ENCODE peak calls at places on chromosomes 7 and 10, in eight cellular contexts. One of them, this sample, is unnamed.

GRCh38 chr10:12250181-12250580 is 54.2 kb downstream of the CDC123 start:
- ATAC-seq in left cardiac atrium: no peak
- ATAC-seq in body of pancreas: no peak
- ATAC-seq in left lung: no peak
- ATAC-seq in Right ventricle myocardium inferior: no peak
- ATAC-seq in Panc1: no peak
- ATAC-seq in psoas muscle: no peak
- ATAC-seq in GM12878: no peak
- ATAC-seq in this sample: no peak

GRCh38 chr7:130878785-130879184 is 144.8 kb upstream of the KLF14 start:
- ATAC-seq in left cardiac atrium: no peak
- ATAC-seq in body of pancreas: no peak
- ATAC-seq in left lung: no peak
- ATAC-seq in Right ventricle myocardium inferior: no peak
- ATAC-seq in Panc1: no peak
- ATAC-seq in psoas muscle: no peak
- ATAC-seq in GM12878: no peak
- ATAC-seq in this sample: no peak

GRCh38 chr7:120280743-120281142 is 7.8 kb downstream of the KCND2 start:
- ATAC-seq in left cardiac atrium: no peak
- ATAC-seq in body of pancreas: no peak
- ATAC-seq in left lung: no peak
- ATAC-seq in Right ventricle myocardium inferior: no peak
- ATAC-seq in Panc1: no peak
- ATAC-seq in psoas muscle: no peak
- ATAC-seq in GM12878: no peak
- ATAC-seq in this sample: no peak

GRCh38 chr10:71203124-71203523 is 9.2 kb upstream of the UNC5B start:
- ATAC-seq in left cardiac atrium: no peak
- ATAC-seq in body of pancreas: no peak
- ATAC-seq in left lung: no peak
- ATAC-seq in Right ventricle myocardium inferior: no peak
- ATAC-seq in Panc1: no peak
- ATAC-seq in psoas muscle: no peak
- ATAC-seq in GM12878: no peak
- ATAC-seq in this sample: no peak

GRCh38 chr10:76024460-76025123 is 593.2 kb downstream of the LRMDA start:
- ATAC-seq in left cardiac atrium: no peak
- ATAC-seq in body of pancreas: no peak
- ATAC-seq in left lung: no peak
- ATAC-seq in Right ventricle myocardium inferior: no peak
- ATAC-seq in Panc1: no peak
- ATAC-seq in psoas muscle: no peak
- ATAC-seq in GM12878: no peak
- ATAC-seq in this sample: no peak

GRCh38 chr10:44966129-44966815 is 6.7 kb downstream of the RASSF4 start:
- ATAC-seq in left cardiac atrium: no peak
- ATAC-seq in body of pancreas: no peak
- ATAC-seq in left lung: peak
- ATAC-seq in Right ventricle myocardium inferior: no peak
- ATAC-seq in Panc1: no peak
- ATAC-seq in psoas muscle: no peak
- ATAC-seq in GM12878: peak
- ATAC-seq in this sample: no peak

GRCh38 chr10:127337801-127338200 is 141.4 kb upstream of the INSYN2A start:
- ATAC-seq in left cardiac atrium: peak
- ATAC-seq in body of pancreas: no peak
- ATAC-seq in left lung: peak
- ATAC-seq in Right ventricle myocardium inferior: no peak
- ATAC-seq in Panc1: no peak
- ATAC-seq in psoas muscle: no peak
- ATAC-seq in GM12878: no peak
- ATAC-seq in this sample: no peak

GRCh38 chr7:73832806-73833205 is 2.0 kb downstream of the CLDN4 start:
- ATAC-seq in left cardiac atrium: no peak
- ATAC-seq in body of pancreas: no peak
- ATAC-seq in left lung: no peak
- ATAC-seq in Right ventricle myocardium inferior: no peak
- ATAC-seq in Panc1: no peak
- ATAC-seq in psoas muscle: no peak
- ATAC-seq in GM12878: no peak
- ATAC-seq in this sample: no peak

GRCh38 chr10:113062977-113063967 is 113.2 kb downstream of the TCF7L2 start:
- ATAC-seq in left cardiac atrium: no peak
- ATAC-seq in body of pancreas: no peak
- ATAC-seq in left lung: no peak
- ATAC-seq in Right ventricle myocardium inferior: no peak
- ATAC-seq in Panc1: no peak
- ATAC-seq in psoas muscle: no peak
- ATAC-seq in GM12878: no peak
- ATAC-seq in this sample: no peak

GRCh38 chr7:138239244-138239643 is 163.0 kb downstream of the AKR1D1 start:
- ATAC-seq in left cardiac atrium: no peak
- ATAC-seq in body of pancreas: no peak
- ATAC-seq in left lung: peak
- ATAC-seq in Right ventricle myocardium inferior: no peak
- ATAC-seq in Panc1: no peak
- ATAC-seq in psoas muscle: no peak
- ATAC-seq in GM12878: no peak
- ATAC-seq in this sample: no peak

GRCh38 chr10:47285381-47286115 is 14.4 kb upstream of the GDF10 start:
- ATAC-seq in left cardiac atrium: no peak
- ATAC-seq in body of pancreas: no peak
- ATAC-seq in left lung: no peak
- ATAC-seq in Right ventricle myocardium inferior: no peak
- ATAC-seq in Panc1: peak
- ATAC-seq in psoas muscle: no peak
- ATAC-seq in GM12878: no peak
- ATAC-seq in this sample: no peak

GRCh38 chr10:22611425-22612111 is 102.8 kb downstream of the PIP4K2A start:
- ATAC-seq in left cardiac atrium: no peak
- ATAC-seq in body of pancreas: no peak
- ATAC-seq in left lung: no peak
- ATAC-seq in Right ventricle myocardium inferior: no peak
- ATAC-seq in Panc1: no peak
- ATAC-seq in psoas muscle: no peak
- ATAC-seq in GM12878: peak
- ATAC-seq in this sample: peak

GRCh38 chr10:1579141-1579491 is 158.2 kb downstream of the ADARB2 start:
- ATAC-seq in left cardiac atrium: no peak
- ATAC-seq in body of pancreas: no peak
- ATAC-seq in left lung: no peak
- ATAC-seq in Right ventricle myocardium inferior: no peak
- ATAC-seq in Panc1: no peak
- ATAC-seq in psoas muscle: no peak
- ATAC-seq in GM12878: no peak
- ATAC-seq in this sample: no peak

GRCh38 chr7:156389116-156389692 is 251.4 kb upstream of the RNF32 start:
- ATAC-seq in left cardiac atrium: no peak
- ATAC-seq in body of pancreas: no peak
- ATAC-seq in left lung: no peak
- ATAC-seq in Right ventricle myocardium inferior: no peak
- ATAC-seq in Panc1: no peak
- ATAC-seq in psoas muscle: no peak
- ATAC-seq in GM12878: no peak
- ATAC-seq in this sample: peak

GRCh38 chr7:29557954-29558353 is 5.7 kb upstream of the PRR15 start:
- ATAC-seq in left cardiac atrium: no peak
- ATAC-seq in body of pancreas: no peak
- ATAC-seq in left lung: peak
- ATAC-seq in Right ventricle myocardium inferior: peak
- ATAC-seq in Panc1: no peak
- ATAC-seq in psoas muscle: no peak
- ATAC-seq in GM12878: no peak
- ATAC-seq in this sample: no peak

GRCh38 chr7:71131753-71132520 is at the start of gene GALNT17:
- ATAC-seq in left cardiac atrium: peak
- ATAC-seq in body of pancreas: peak
- ATAC-seq in left lung: peak
- ATAC-seq in Right ventricle myocardium inferior: peak
- ATAC-seq in Panc1: no peak
- ATAC-seq in psoas muscle: peak
- ATAC-seq in GM12878: no peak
- ATAC-seq in this sample: no peak